ENCODE peak calls at places on chromosomes 13 and 19, in four cellular contexts. One of them, this sample, is unnamed.
A peak's percentile ranks its signal among the peaks of the same experiment; 100 is the strongest.

GRCh38 chr13:109787135-109787954 is 962 bp upstream of the IRS2 start:
- DNase-seq in H9: peak; percentile 62
- DNase-seq in fibroblast of lung: no peak
- DNase-seq in endothelial cell of umbilical vein: peak; percentile 25
- DNase-seq in this sample: no peak

GRCh38 chr19:31533114-31533513 is 183.9 kb upstream of the TSHZ3 start:
- DNase-seq in H9: no peak
- DNase-seq in fibroblast of lung: no peak
- DNase-seq in endothelial cell of umbilical vein: no peak
- DNase-seq in this sample: no peak

GRCh38 chr19:40523322-40524047 is 53.2 kb upstream of the SHKBP1 start:
- DNase-seq in H9: peak; percentile 90
- DNase-seq in fibroblast of lung: peak; percentile 37
- DNase-seq in endothelial cell of umbilical vein: peak; percentile 49
- DNase-seq in this sample: peak; percentile 22

GRCh38 chr13:48579167-48579918 is 46.5 kb upstream of the RCBTB2 start:
- DNase-seq in H9: no peak
- DNase-seq in fibroblast of lung: no peak
- DNase-seq in endothelial cell of umbilical vein: no peak
- DNase-seq in this sample: no peak

GRCh38 chr13:34933786-34934185 is 8.3 kb upstream of the NBEA start:
- DNase-seq in H9: no peak
- DNase-seq in fibroblast of lung: no peak
- DNase-seq in endothelial cell of umbilical vein: no peak
- DNase-seq in this sample: no peak

GRCh38 chr19:49954933-49955332 is 6.0 kb downstream of the SIGLEC11 start:
- DNase-seq in H9: no peak
- DNase-seq in fibroblast of lung: peak; percentile 44
- DNase-seq in endothelial cell of umbilical vein: no peak
- DNase-seq in this sample: no peak

GRCh38 chr13:113597386-113598080 is 13.0 kb downstream of the TFDP1 start:
- DNase-seq in H9: peak; percentile 21
- DNase-seq in fibroblast of lung: no peak
- DNase-seq in endothelial cell of umbilical vein: no peak
- DNase-seq in this sample: no peak

GRCh38 chr13:50509771-50510441 is 333.6 kb downstream of the DLEU7 start:
- DNase-seq in H9: no peak
- DNase-seq in fibroblast of lung: no peak
- DNase-seq in endothelial cell of umbilical vein: no peak
- DNase-seq in this sample: peak; percentile 81

GRCh38 chr19:34504809-34505291 is 23.3 kb downstream of the WTIP start:
- DNase-seq in H9: no peak
- DNase-seq in fibroblast of lung: no peak
- DNase-seq in endothelial cell of umbilical vein: no peak
- DNase-seq in this sample: no peak

GRCh38 chr19:7214329-7215089 is 79.7 kb downstream of the INSR start:
- DNase-seq in H9: no peak
- DNase-seq in fibroblast of lung: no peak
- DNase-seq in endothelial cell of umbilical vein: no peak
- DNase-seq in this sample: no peak

GRCh38 chr19:52786078-52786463 is 520 bp downstream of the ZNF600 start:
- DNase-seq in H9: no peak
- DNase-seq in fibroblast of lung: no peak
- DNase-seq in endothelial cell of umbilical vein: peak; percentile 2
- DNase-seq in this sample: no peak

GRCh38 chr13:39512687-39513086 is 90.3 kb downstream of the LHFPL6 start:
- DNase-seq in H9: no peak
- DNase-seq in fibroblast of lung: no peak
- DNase-seq in endothelial cell of umbilical vein: no peak
- DNase-seq in this sample: no peak

GRCh38 chr19:10687518-10688288 is 13.5 kb upstream of the QTRT1 start:
- DNase-seq in H9: no peak
- DNase-seq in fibroblast of lung: no peak
- DNase-seq in endothelial cell of umbilical vein: no peak
- DNase-seq in this sample: no peak

GRCh38 chr13:98253526-98253925 is 76.5 kb upstream of the RNF113B start:
- DNase-seq in H9: no peak
- DNase-seq in fibroblast of lung: peak; percentile 56
- DNase-seq in endothelial cell of umbilical vein: no peak
- DNase-seq in this sample: no peak

GRCh38 chr19:3899531-3900294 is 19.2 kb downstream of the ATCAY start:
- DNase-seq in H9: no peak
- DNase-seq in fibroblast of lung: no peak
- DNase-seq in endothelial cell of umbilical vein: no peak
- DNase-seq in this sample: no peak

GRCh38 chr19:18939922-18940775 is 868 bp downstream of the HOMER3 start:
- DNase-seq in H9: peak; percentile 77
- DNase-seq in fibroblast of lung: peak; percentile 57
- DNase-seq in endothelial cell of umbilical vein: peak; percentile 35
- DNase-seq in this sample: peak; percentile 26

GRCh38 chr13:44142911-44143665 is 230.5 kb upstream of the SERP2 start:
- DNase-seq in H9: no peak
- DNase-seq in fibroblast of lung: no peak
- DNase-seq in endothelial cell of umbilical vein: peak; percentile 28
- DNase-seq in this sample: peak; percentile 73

GRCh38 chr19:1237027-1237659 is 662 bp downstream of the CBARP start:
- DNase-seq in H9: no peak
- DNase-seq in fibroblast of lung: no peak
- DNase-seq in endothelial cell of umbilical vein: peak; percentile 35
- DNase-seq in this sample: no peak

GRCh38 chr13:33536639-33537425 is 251.3 kb upstream of the STARD13 start:
- DNase-seq in H9: no peak
- DNase-seq in fibroblast of lung: peak; percentile 86
- DNase-seq in endothelial cell of umbilical vein: no peak
- DNase-seq in this sample: peak; percentile 63

GRCh38 chr13:35630551-35631275 is 154.2 kb upstream of the MAB21L1 start:
- DNase-seq in H9: peak; percentile 75
- DNase-seq in fibroblast of lung: peak; percentile 70
- DNase-seq in endothelial cell of umbilical vein: peak; percentile 13
- DNase-seq in this sample: peak; percentile 43

GRCh38 chr19:14089412-14089661 is 1.2 kb downstream of the SAMD1 start:
- DNase-seq in H9: no peak
- DNase-seq in fibroblast of lung: peak; percentile 35
- DNase-seq in endothelial cell of umbilical vein: peak; percentile 48
- DNase-seq in this sample: peak; percentile 29

GRCh38 chr19:48970923-48971395 is 5.8 kb downstream of the FTL start:
- DNase-seq in H9: peak; percentile 88
- DNase-seq in fibroblast of lung: peak; percentile 82
- DNase-seq in endothelial cell of umbilical vein: peak; percentile 81
- DNase-seq in this sample: no peak

GRCh38 chr19:53101518-53101917 is 1.7 kb downstream of the ZNF160 start:
- DNase-seq in H9: no peak
- DNase-seq in fibroblast of lung: no peak
- DNase-seq in endothelial cell of umbilical vein: no peak
- DNase-seq in this sample: no peak

GRCh38 chr19:33125929-33126388 is 6.0 kb upstream of the WDR88 start:
- DNase-seq in H9: peak; percentile 64
- DNase-seq in fibroblast of lung: peak; percentile 75
- DNase-seq in endothelial cell of umbilical vein: peak; percentile 73
- DNase-seq in this sample: peak; percentile 40

GRCh38 chr19:19372656-19373416 is 32.6 kb upstream of the GATAD2A start:
- DNase-seq in H9: peak; percentile 72
- DNase-seq in fibroblast of lung: peak; percentile 39
- DNase-seq in endothelial cell of umbilical vein: peak; percentile 80
- DNase-seq in this sample: no peak

GRCh38 chr19:50666346-50667176 is 17.3 kb downstream of the C19orf81 start:
- DNase-seq in H9: no peak
- DNase-seq in fibroblast of lung: no peak
- DNase-seq in endothelial cell of umbilical vein: no peak
- DNase-seq in this sample: no peak

GRCh38 chr13:44382635-44383145 is 9.1 kb downstream of the SERP2 start:
- DNase-seq in H9: no peak
- DNase-seq in fibroblast of lung: no peak
- DNase-seq in endothelial cell of umbilical vein: no peak
- DNase-seq in this sample: no peak

GRCh38 chr19:29881386-29881785 is 60.7 kb upstream of the URI1 start:
- DNase-seq in H9: no peak
- DNase-seq in fibroblast of lung: no peak
- DNase-seq in endothelial cell of umbilical vein: no peak
- DNase-seq in this sample: peak; percentile 6

DNA sequence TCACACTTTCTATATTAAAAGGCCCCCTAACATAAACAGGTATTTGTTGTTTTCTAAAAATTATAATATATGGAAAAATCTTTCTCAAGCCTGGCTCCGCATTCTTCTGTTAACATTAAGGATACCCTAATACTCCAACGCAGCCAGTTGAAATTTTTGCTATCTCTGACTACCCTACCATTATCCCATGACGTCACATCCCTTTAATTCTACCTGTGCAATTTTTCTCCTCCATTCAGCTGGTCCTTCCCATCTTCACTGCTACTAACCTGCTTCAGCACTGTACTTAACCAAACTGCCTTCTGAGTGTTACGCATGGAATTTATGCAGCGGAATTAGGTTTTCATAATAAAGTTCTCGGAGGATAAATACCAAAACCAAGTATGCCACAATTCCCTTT is 1.0 kb downstream of the MRPS31 start:
- DNase-seq in H9: no peak
- DNase-seq in fibroblast of lung: no peak
- DNase-seq in endothelial cell of umbilical vein: no peak
- DNase-seq in this sample: no peak
- H2AFZ ChIP-seq in H9: no peak overlapping the region
- H2AFZ ChIP-seq in fibroblast of lung: no peak overlapping the region
- H2AFZ ChIP-seq in endothelial cell of umbilical vein: no peak overlapping the region
- H2AFZ ChIP-seq in this sample: peak overlapping the region; percentile 98

GRCh38 chr13:112207124-112207523 is 140.2 kb downstream of the SOX1 start:
- DNase-seq in H9: no peak
- DNase-seq in fibroblast of lung: no peak
- DNase-seq in endothelial cell of umbilical vein: no peak
- DNase-seq in this sample: no peak
- H3K27me3 ChIP-seq in H9: peaks cover 15% of the 10 kb centered on the region
- H3K27me3 ChIP-seq in fibroblast of lung: no peaks in the 10 kb centered on the region
- H3K27me3 ChIP-seq in endothelial cell of umbilical vein: no peaks in the 10 kb centered on the region
- H3K27me3 ChIP-seq in this sample: peaks cover 2% of the 10 kb centered on the region

DNA sequence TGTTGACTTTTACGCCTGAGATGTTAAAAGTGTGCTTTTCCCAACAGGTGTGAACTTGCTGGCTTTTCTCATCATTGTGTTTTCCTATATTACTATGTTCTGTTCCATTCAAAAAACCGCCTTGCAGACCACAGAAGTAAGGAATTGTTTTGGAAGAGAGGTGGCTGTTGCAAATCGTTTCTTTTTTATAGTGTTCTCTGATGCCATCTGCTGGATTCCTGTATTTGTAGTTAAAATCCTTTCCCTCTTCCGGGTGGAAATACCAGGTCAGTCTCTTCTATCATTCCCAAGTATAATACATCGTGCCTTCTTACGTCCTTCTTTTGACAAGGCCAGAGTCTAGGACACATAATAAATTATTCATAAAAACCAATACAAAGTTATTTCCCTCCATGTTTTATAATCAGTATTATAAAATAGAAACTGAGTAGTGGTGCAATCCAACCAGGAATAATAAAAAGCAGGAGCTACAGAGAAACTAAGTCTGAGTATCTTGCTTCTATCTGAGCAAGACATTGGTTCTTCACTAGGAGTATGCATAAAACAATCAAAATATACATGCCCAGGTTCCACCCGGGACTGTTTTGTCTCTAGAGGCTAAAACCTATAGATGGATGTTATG is 57.9 kb downstream of the RXFP2 start:
- DNase-seq in H9: no peak
- DNase-seq in fibroblast of lung: peak; percentile 58
- DNase-seq in endothelial cell of umbilical vein: peak; percentile 52
- DNase-seq in this sample: peak; percentile 20
- H2AFZ ChIP-seq in H9: no peak overlapping the region
- H2AFZ ChIP-seq in fibroblast of lung: no peak overlapping the region
- H2AFZ ChIP-seq in endothelial cell of umbilical vein: peak overlapping the region; percentile 42
- H2AFZ ChIP-seq in this sample: no peak overlapping the region

DNA sequence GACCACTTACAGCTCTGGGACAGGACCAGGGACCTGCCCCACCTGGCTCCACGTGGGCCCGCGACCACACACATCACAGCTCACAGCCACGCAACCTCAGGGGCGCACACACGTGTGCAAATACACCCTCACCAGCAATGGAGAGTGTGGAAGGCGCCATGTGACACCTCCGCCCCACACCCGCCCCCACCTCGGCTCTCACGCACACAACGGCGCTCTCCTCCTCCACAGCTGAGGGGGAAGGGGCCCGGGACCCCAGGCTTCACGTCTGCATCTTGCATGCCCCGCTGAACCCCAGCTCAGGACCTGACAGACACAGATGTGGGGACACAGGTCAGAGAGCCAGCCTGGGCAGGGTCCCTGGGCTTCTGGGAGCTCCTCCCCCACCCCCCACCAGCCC is 6.4 kb upstream of the SHISA7 start:
- DNase-seq in H9: no peak
- DNase-seq in fibroblast of lung: no peak
- DNase-seq in endothelial cell of umbilical vein: no peak
- DNase-seq in this sample: no peak
- H3K27me3 ChIP-seq in H9: peaks cover 48% of the 10 kb centered on the region
- H3K27me3 ChIP-seq in fibroblast of lung: peaks cover 26% of the 10 kb centered on the region
- H3K27me3 ChIP-seq in endothelial cell of umbilical vein: peaks cover 27% of the 10 kb centered on the region
- H3K27me3 ChIP-seq in this sample: peaks cover 32% of the 10 kb centered on the region

GRCh38 chr13:94702181-94703041 is 9.9 kb downstream of the SOX21 start:
- DNase-seq in H9: no peak
- DNase-seq in fibroblast of lung: no peak
- DNase-seq in endothelial cell of umbilical vein: no peak
- DNase-seq in this sample: no peak
- H2AFZ ChIP-seq in H9: no peak overlapping the region
- H2AFZ ChIP-seq in fibroblast of lung: no peak overlapping the region
- H2AFZ ChIP-seq in endothelial cell of umbilical vein: no peak overlapping the region
- H2AFZ ChIP-seq in this sample: no peak overlapping the region

This sample was measured in astrocyte.